ENCODE peak calls at places on chromosomes 3 and 15, in six cellular contexts. T, F, Z, W, I and J are unnamed samples.
A peak's percentile ranks its signal among the peaks of the same experiment; 100 is the strongest.

GRCh38 chr3:42778644-42779043 is 5.6 kb upstream of the CCDC13 start:
- DNase-seq in Z (peak; percentile 39), F (no peak), I (peak; percentile 87), T (peak; percentile 38), W (no peak), J (peak; percentile 44)

GRCh38 chr3:44874308-44874707 is at the start of gene TGM4:
- DNase-seq in T (no peak), Z (no peak), W (no peak), F (no peak), I (no peak), J (no peak)

GRCh38 chr15:30065025-30065801 is 17.5 kb upstream of the GOLGA8J start:
- DNase-seq in F (no peak), I (peak; percentile 83), T (peak; percentile 90), W (no peak), Z (no peak), J (peak; percentile 41)

GRCh38 chr3:40258555-40258954 is 51.0 kb upstream of the EIF1B start:
- DNase-seq in F (no peak), W (no peak), I (peak; percentile 24), Z (no peak), T (no peak), J (peak; percentile 14)

GRCh38 chr15:40087991-40088928 is 20.4 kb downstream of the BMF start:
- DNase-seq in W (no peak), F (peak; percentile 69), Z (no peak), I (peak; percentile 19), T (no peak), J (no peak)

GRCh38 chr3:4546346-4547178 is 53.4 kb downstream of the ITPR1 start:
- DNase-seq in W (no peak), F (no peak), T (no peak), Z (no peak), I (no peak), J (no peak)

GRCh38 chr3:81289676-81290075 is 471.8 kb downstream of the GBE1 start:
- DNase-seq in W (no peak), I (peak; percentile 11), F (no peak), T (peak; percentile 22), Z (no peak), J (peak; percentile 50)

GRCh38 chr3:170529346-170529745 is 56.5 kb downstream of the SLC7A14 start:
- DNase-seq in F (no peak), Z (no peak), T (no peak), I (no peak), W (no peak), J (no peak)

GRCh38 chr3:53774414-53774813 is 71.8 kb downstream of the CHDH start:
- DNase-seq in W (no peak), F (no peak), I (no peak), T (no peak), Z (no peak), J (no peak)

GRCh38 chr15:35308802-35309201 is 223.7 kb upstream of the NANOGP8 start:
- DNase-seq in F (no peak), I (peak; percentile 93), Z (no peak), T (peak; percentile 84), W (no peak), J (peak; percentile 91)

GRCh38 chr15:87631093-87631492 is 625.4 kb downstream of the NTRK3 start:
- DNase-seq in F (no peak), I (no peak), W (no peak), T (no peak), Z (no peak), J (peak; percentile 4)

GRCh38 chr3:29430558-29430971 is 149.7 kb downstream of the RBMS3 start:
- DNase-seq in Z (no peak), W (no peak), I (peak; percentile 71), T (peak; percentile 76), F (no peak), J (peak; percentile 66)

GRCh38 chr3:129605593-129606521 is 619 bp downstream of the PLXND1 start:
- DNase-seq in T (peak; percentile 55), I (peak; percentile 67), W (no peak), F (peak; percentile 69), Z (peak; percentile 59), J (peak; percentile 59)

GRCh38 chr15:55256281-55257013 is 33.2 kb downstream of the RAB27A start:
- DNase-seq in W (no peak), F (no peak), T (peak; percentile 2), Z (no peak), I (peak; percentile 15), J (no peak)

GRCh38 chr3:16063603-16064002 is 110.9 kb upstream of the GALNT15 start:
- DNase-seq in T (no peak), F (no peak), I (no peak), Z (no peak), W (no peak), J (no peak)

GRCh38 chr3:142853270-142854163 is 35.4 kb downstream of the PCOLCE2 start:
- DNase-seq in T (peak; percentile 73), F (peak; percentile 45), W (no peak), I (peak; percentile 81), Z (peak; percentile 33), J (peak; percentile 35)

GRCh38 chr3:111592143-111592542 is 3.0 kb downstream of the ZBED2 start:
- DNase-seq in F (no peak), I (no peak), W (no peak), T (peak; percentile 22), Z (no peak), J (no peak)

GRCh38 chr15:52423852-52424251 is 104.8 kb downstream of the MYO5A start:
- DNase-seq in T (no peak), F (no peak), W (no peak), I (no peak), Z (no peak), J (peak; percentile 11)

GRCh38 chr3:151761581-151761980 is 27.9 kb downstream of the AADACL2 start:
- DNase-seq in Z (no peak), I (no peak), W (no peak), T (no peak), F (no peak), J (no peak)

GRCh38 chr3:110027446-110027845 is 690.1 kb upstream of the DPPA4 start:
- DNase-seq in T (peak; percentile 82), I (peak; percentile 64), W (no peak), Z (no peak), F (no peak), J (peak; percentile 56)

GRCh38 chr3:186931487-186932280 is 1.4 kb downstream of the ST6GAL1 start:
- DNase-seq in I (peak; percentile 31), W (no peak), T (peak; percentile 38), Z (peak; percentile 57), F (peak; percentile 35), J (peak; percentile 14)

GRCh38 chr15:99442268-99442897 is 123.4 kb upstream of the MEF2A start:
- DNase-seq in T (peak; percentile 86), W (no peak), F (no peak), Z (peak; percentile 10), I (peak; percentile 89), J (peak; percentile 93)

GRCh38 chr3:179954226-179954870 is 82.4 kb downstream of the PEX5L start:
- DNase-seq in W (no peak), F (no peak), I (no peak), Z (no peak), T (no peak), J (no peak)

GRCh38 chr15:67458449-67458848 is 62.5 kb upstream of the C15orf61 start:
- DNase-seq in F (no peak), T (no peak), Z (no peak), I (no peak), W (no peak), J (no peak)

GRCh38 chr3:187044206-187044605 is 95.1 kb downstream of the RPL39L start:
- DNase-seq in W (no peak), F (no peak), I (peak; percentile 39), Z (no peak), T (peak; percentile 29), J (no peak)

GRCh38 chr3:148943531-148944200 is 47.7 kb upstream of the GYG1 start:
- DNase-seq in Z (no peak), T (peak; percentile 81), W (peak; percentile 41), I (peak; percentile 94), F (no peak), J (peak; percentile 90)

GRCh38 chr3:38588995-38589937 is 60.2 kb downstream of the SCN5A start:
- DNase-seq in Z (peak; percentile 3), F (no peak), W (no peak), T (no peak), I (no peak), J (no peak)

GRCh38 chr3:71784201-71784913 is 591 bp downstream of the PROK2 start:
- DNase-seq in Z (no peak), W (no peak), I (no peak), F (no peak), T (no peak), J (no peak)
- TF ChIP-seq CTCF in Z (no peak), W (no peak), I (no peak), F (no peak), T (no peak), J (no peak)

GRCh38 chr3:122577409-122578028 is at the start of gene PARP15:
- DNase-seq in F (peak; percentile 15), I (no peak), W (no peak), Z (peak; percentile 33), T (no peak), J (no peak)
- H3K4me3 ChIP-seq in F (peak within 1 kb of the TSS; percentile 64), I (peak within 1 kb of the TSS; percentile 48), W (peak within 1 kb of the TSS; percentile 90), Z (peak within 1 kb of the TSS; percentile 65), T (peak within 1 kb of the TSS; percentile 40), J (peak within 1 kb of the TSS; percentile 47)

GRCh38 chr3:126834596-126835471 is 130.8 kb downstream of the CHCHD6 start:
- DNase-seq in W (no peak), T (peak; percentile 21), Z (no peak), F (no peak), I (no peak), J (no peak)

GRCh38 chr3:126832933-126833332 is 128.9 kb downstream of the CHCHD6 start:
- DNase-seq in W (no peak), T (no peak), F (no peak), Z (no peak), I (no peak), J (no peak)

GRCh38 chr3:126837773-126838172 is 133.7 kb downstream of the CHCHD6 start:
- DNase-seq in T (no peak), Z (no peak), W (no peak), F (no peak), I (no peak), J (no peak)

GRCh38 chr3:126836220-126836860 is 132.3 kb downstream of the CHCHD6 start:
- DNase-seq in W (no peak), F (no peak), T (no peak), I (no peak), Z (no peak), J (no peak)

DNA sequence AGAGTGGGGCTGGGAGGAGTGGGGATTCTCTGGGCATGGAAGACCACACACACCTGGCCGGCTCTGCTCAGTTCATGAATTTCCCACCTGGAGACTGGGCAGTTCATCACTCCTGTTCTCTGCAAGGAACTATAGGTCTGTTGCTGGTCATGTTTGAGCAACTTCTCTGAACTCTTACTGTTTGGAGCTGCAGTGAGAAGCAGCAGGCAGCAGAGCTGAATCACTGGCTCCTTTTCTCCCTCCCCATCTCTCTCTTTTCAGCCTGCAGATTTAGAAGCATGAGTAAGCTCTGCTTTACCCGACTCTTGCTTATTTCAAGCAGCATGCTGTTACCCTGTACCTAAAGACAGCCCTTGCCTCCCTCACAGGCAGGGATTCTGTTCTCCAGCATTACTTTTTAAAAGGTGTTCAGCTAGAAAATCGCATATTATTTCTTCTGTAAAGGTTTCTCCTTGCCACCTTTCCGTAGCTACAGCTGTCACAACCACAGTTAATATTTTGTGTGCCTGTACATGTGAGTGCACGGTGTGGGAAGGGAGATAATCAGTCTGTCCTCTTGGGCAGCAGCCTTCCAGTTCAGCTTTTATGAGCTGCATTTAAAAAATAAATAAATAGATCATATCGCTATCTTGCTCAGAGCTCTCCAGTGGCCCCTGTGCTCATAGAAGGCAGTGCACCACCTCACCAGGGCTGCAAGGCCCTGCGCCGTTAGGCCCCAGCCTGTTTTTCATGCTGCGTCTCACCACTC is 131.6 kb downstream of the CHCHD6 start:
- DNase-seq in W (no peak), I (peak; percentile 76), F (no peak), T (peak; percentile 56), Z (no peak), J (peak; percentile 55)
- TF ChIP-seq CTCF in W (no peak), I (peak; percentile 29), F (no peak), T (peak; percentile 34), Z (no peak), J (peak; percentile 35)

GRCh38 chr3:31196881-31197364 is 302.5 kb upstream of the GADL1 start:
- DNase-seq in W (no peak), F (peak; percentile 38), I (peak; percentile 80), T (peak; percentile 74), Z (peak; percentile 33), J (peak; percentile 71)
- H3K4me3 ChIP-seq in W (no peak overlapping the region), F (no peak overlapping the region), I (no peak overlapping the region), T (no peak overlapping the region), Z (no peak overlapping the region), J (no peak overlapping the region)